ENCODE peak calls at places on chromosome 22, in seven cellular contexts. One of them, this sample, is unnamed.

GRCh38 chr22:45878051-45878764 is 98.8 kb downstream of the WNT7B start:
- DNase-seq in A172: no peak
- DNase-seq in NCI-H774: no peak
- DNase-seq in T follicular helper cell: no peak
- DNase-seq in stimulated activated CD8-positive, alpha-beta memory T cell treated with anti-CD3 and anti-CD28 coated beads, Interleukin-4, amount 100 ng/mL, for 1 hour: no peak
- DNase-seq in Caki2: no peak
- DNase-seq in T-helper 2 cell: no peak
- DNase-seq in this sample: no peak

GRCh38 chr22:50292643-50293440 is 14.6 kb downstream of the PLXNB2 start:
- DNase-seq in T follicular helper cell: no peak
- DNase-seq in stimulated activated CD8-positive, alpha-beta memory T cell treated with anti-CD3 and anti-CD28 coated beads, Interleukin-4, amount 100 ng/mL, for 1 hour: no peak
- DNase-seq in A172: no peak
- DNase-seq in Caki2: peak; percentile 54
- DNase-seq in NCI-H774: no peak
- DNase-seq in T-helper 2 cell: no peak
- DNase-seq in this sample: no peak

GRCh38 chr22:22684605-22685561 is 40.5 kb downstream of the GGTLC2 start:
- DNase-seq in A172: peak; percentile 47
- DNase-seq in Caki2: peak; percentile 69
- DNase-seq in NCI-H774: peak; percentile 8
- DNase-seq in T-helper 2 cell: no peak
- DNase-seq in T follicular helper cell: no peak
- DNase-seq in stimulated activated CD8-positive, alpha-beta memory T cell treated with anti-CD3 and anti-CD28 coated beads, Interleukin-4, amount 100 ng/mL, for 1 hour: no peak
- DNase-seq in this sample: no peak

GRCh38 chr22:28222976-28223375 is 303.9 kb upstream of the PITPNB start:
- DNase-seq in A172: no peak
- DNase-seq in T-helper 2 cell: no peak
- DNase-seq in NCI-H774: no peak
- DNase-seq in stimulated activated CD8-positive, alpha-beta memory T cell treated with anti-CD3 and anti-CD28 coated beads, Interleukin-4, amount 100 ng/mL, for 1 hour: no peak
- DNase-seq in Caki2: no peak
- DNase-seq in T follicular helper cell: no peak
- DNase-seq in this sample: no peak

GRCh38 chr22:19105867-19106802 is 16.1 kb downstream of the DGCR2 start:
- DNase-seq in A172: no peak
- DNase-seq in T follicular helper cell: peak; percentile 51
- DNase-seq in stimulated activated CD8-positive, alpha-beta memory T cell treated with anti-CD3 and anti-CD28 coated beads, Interleukin-4, amount 100 ng/mL, for 1 hour: peak; percentile 31
- DNase-seq in NCI-H774: no peak
- DNase-seq in Caki2: no peak
- DNase-seq in T-helper 2 cell: no peak
- DNase-seq in this sample: peak; percentile 50

GRCh38 chr22:46770151-46770641 is 7.7 kb downstream of the TBC1D22A start:
- DNase-seq in NCI-H774: no peak
- DNase-seq in A172: no peak
- DNase-seq in stimulated activated CD8-positive, alpha-beta memory T cell treated with anti-CD3 and anti-CD28 coated beads, Interleukin-4, amount 100 ng/mL, for 1 hour: no peak
- DNase-seq in T-helper 2 cell: no peak
- DNase-seq in T follicular helper cell: no peak
- DNase-seq in Caki2: no peak
- DNase-seq in this sample: no peak

GRCh38 chr22:41699264-41700104 is at the start of gene MEI1:
- DNase-seq in NCI-H774: no peak
- DNase-seq in Caki2: no peak
- DNase-seq in T-helper 2 cell: peak; percentile 72
- DNase-seq in A172: no peak
- DNase-seq in T follicular helper cell: peak; percentile 87
- DNase-seq in stimulated activated CD8-positive, alpha-beta memory T cell treated with anti-CD3 and anti-CD28 coated beads, Interleukin-4, amount 100 ng/mL, for 1 hour: peak; percentile 82
- DNase-seq in this sample: peak; percentile 86

GRCh38 chr22:39435616-39436015 is 21.2 kb upstream of the MGAT3 start:
- DNase-seq in T follicular helper cell: no peak
- DNase-seq in T-helper 2 cell: no peak
- DNase-seq in stimulated activated CD8-positive, alpha-beta memory T cell treated with anti-CD3 and anti-CD28 coated beads, Interleukin-4, amount 100 ng/mL, for 1 hour: no peak
- DNase-seq in NCI-H774: no peak
- DNase-seq in A172: no peak
- DNase-seq in Caki2: no peak
- DNase-seq in this sample: no peak

GRCh38 chr22:49423125-49423650 is 404.5 kb downstream of the BRD1 start:
- DNase-seq in A172: no peak
- DNase-seq in Caki2: no peak
- DNase-seq in NCI-H774: no peak
- DNase-seq in T-helper 2 cell: no peak
- DNase-seq in stimulated activated CD8-positive, alpha-beta memory T cell treated with anti-CD3 and anti-CD28 coated beads, Interleukin-4, amount 100 ng/mL, for 1 hour: no peak
- DNase-seq in T follicular helper cell: no peak
- DNase-seq in this sample: no peak

GRCh38 chr22:19001204-19001603 is 65.1 kb upstream of the PRODH start:
- DNase-seq in A172: no peak
- DNase-seq in T-helper 2 cell: no peak
- DNase-seq in stimulated activated CD8-positive, alpha-beta memory T cell treated with anti-CD3 and anti-CD28 coated beads, Interleukin-4, amount 100 ng/mL, for 1 hour: no peak
- DNase-seq in NCI-H774: no peak
- DNase-seq in Caki2: no peak
- DNase-seq in T follicular helper cell: no peak
- DNase-seq in this sample: no peak

GRCh38 chr22:46813816-46814597 is 51.6 kb downstream of the TBC1D22A start:
- DNase-seq in NCI-H774: no peak
- DNase-seq in T follicular helper cell: no peak
- DNase-seq in stimulated activated CD8-positive, alpha-beta memory T cell treated with anti-CD3 and anti-CD28 coated beads, Interleukin-4, amount 100 ng/mL, for 1 hour: no peak
- DNase-seq in A172: peak; percentile 60
- DNase-seq in T-helper 2 cell: no peak
- DNase-seq in Caki2: no peak
- DNase-seq in this sample: no peak

GRCh38 chr22:40727607-40728325 is 48.5 kb downstream of the MCHR1 start:
- DNase-seq in T-helper 2 cell: no peak
- DNase-seq in NCI-H774: no peak
- DNase-seq in A172: no peak
- DNase-seq in Caki2: no peak
- DNase-seq in T follicular helper cell: no peak
- DNase-seq in stimulated activated CD8-positive, alpha-beta memory T cell treated with anti-CD3 and anti-CD28 coated beads, Interleukin-4, amount 100 ng/mL, for 1 hour: no peak
- DNase-seq in this sample: no peak

GRCh38 chr22:17266261-17266971 is 47.2 kb upstream of the ADA2 start:
- DNase-seq in stimulated activated CD8-positive, alpha-beta memory T cell treated with anti-CD3 and anti-CD28 coated beads, Interleukin-4, amount 100 ng/mL, for 1 hour: no peak
- DNase-seq in T follicular helper cell: no peak
- DNase-seq in NCI-H774: no peak
- DNase-seq in A172: no peak
- DNase-seq in Caki2: peak; percentile 42
- DNase-seq in T-helper 2 cell: no peak
- DNase-seq in this sample: no peak

This sample was measured in effector CD4-positive, alpha-beta T cell.